ENCODE peak calls at places on chromosome 11, in ten cellular contexts. Z, G, N, R, A, T, Q, W, H and S are unnamed samples.
A peak's percentile ranks its signal among the peaks of the same experiment; 100 is the strongest.

GRCh38 chr11:100396281-100396680 is 290.8 kb upstream of the ARHGAP42 start:
- DNase-seq in Z (no peak), G (no peak), N (no peak), R (no peak), A (no peak), T (no peak), Q (no peak), W (no peak), H (no peak), S (no peak)

GRCh38 chr11:6635082-6635932 is 16.1 kb upstream of the TPP1 start:
- DNase-seq in Z (no peak), G (peak; percentile 36), N (no peak), R (peak; percentile 81), A (no peak), T (peak; percentile 81), Q (no peak), W (no peak), H (peak; percentile 29), S (no peak)

GRCh38 chr11:65912840-65913239 is 6.0 kb downstream of the C11orf68 start:
- DNase-seq in Z (no peak), G (peak; percentile 87), N (peak; percentile 75), R (peak; percentile 83), A (no peak), T (no peak), Q (no peak), W (peak; percentile 85), H (peak; percentile 68), S (no peak)

GRCh38 chr11:126547691-126548090 is 192.2 kb downstream of the ST3GAL4 start:
- DNase-seq in Z (no peak), G (no peak), N (peak; percentile 6), R (no peak), A (no peak), T (no peak), Q (no peak), W (no peak), H (peak; percentile 36), S (no peak)

GRCh38 chr11:93393386-93393785 is 62.8 kb downstream of the DEUP1 start:
- DNase-seq in Z (no peak), G (no peak), N (no peak), R (no peak), A (no peak), T (no peak), Q (no peak), W (no peak), H (no peak), S (no peak)

GRCh38 chr11:3056296-3057068 is 741 bp downstream of the CARS1 start:
- DNase-seq in Z (no peak), G (peak; percentile 17), N (no peak), R (no peak), A (peak; percentile 83), T (no peak), Q (no peak), W (no peak), H (peak; percentile 30), S (peak; percentile 70)

GRCh38 chr11:100932474-100933100 is 197.0 kb downstream of the PGR start:
- DNase-seq in Z (no peak), G (peak; percentile 66), N (peak; percentile 27), R (peak; percentile 57), A (no peak), T (no peak), Q (no peak), W (no peak), H (peak; percentile 34), S (no peak)

GRCh38 chr11:116109228-116109627 is 605.0 kb upstream of the CADM1 start:
- DNase-seq in Z (no peak), G (no peak), N (peak; percentile 84), R (peak; percentile 29), A (no peak), T (no peak), Q (peak; percentile 53), W (no peak), H (peak; percentile 4), S (no peak)

GRCh38 chr11:125358254-125358840 is 137.7 kb downstream of the FEZ1 start:
- DNase-seq in Z (no peak), G (peak; percentile 39), N (peak; percentile 70), R (peak; percentile 31), A (no peak), T (no peak), Q (no peak), W (no peak), H (peak; percentile 11), S (no peak)

GRCh38 chr11:125357551-125357950 is 138.5 kb downstream of the FEZ1 start:
- DNase-seq in Z (no peak), G (no peak), N (peak; percentile 57), R (no peak), A (no peak), T (no peak), Q (no peak), W (no peak), H (no peak), S (no peak)

GRCh38 chr11:125360066-125360465 is 136.0 kb downstream of the FEZ1 start:
- DNase-seq in Z (no peak), G (no peak), N (no peak), R (no peak), A (no peak), T (no peak), Q (no peak), W (no peak), H (no peak), S (no peak)

GRCh38 chr11:125359130-125359529 is 136.9 kb downstream of the FEZ1 start:
- DNase-seq in Z (no peak), G (no peak), N (no peak), R (no peak), A (no peak), T (no peak), Q (no peak), W (no peak), H (no peak), S (no peak)

DNA sequence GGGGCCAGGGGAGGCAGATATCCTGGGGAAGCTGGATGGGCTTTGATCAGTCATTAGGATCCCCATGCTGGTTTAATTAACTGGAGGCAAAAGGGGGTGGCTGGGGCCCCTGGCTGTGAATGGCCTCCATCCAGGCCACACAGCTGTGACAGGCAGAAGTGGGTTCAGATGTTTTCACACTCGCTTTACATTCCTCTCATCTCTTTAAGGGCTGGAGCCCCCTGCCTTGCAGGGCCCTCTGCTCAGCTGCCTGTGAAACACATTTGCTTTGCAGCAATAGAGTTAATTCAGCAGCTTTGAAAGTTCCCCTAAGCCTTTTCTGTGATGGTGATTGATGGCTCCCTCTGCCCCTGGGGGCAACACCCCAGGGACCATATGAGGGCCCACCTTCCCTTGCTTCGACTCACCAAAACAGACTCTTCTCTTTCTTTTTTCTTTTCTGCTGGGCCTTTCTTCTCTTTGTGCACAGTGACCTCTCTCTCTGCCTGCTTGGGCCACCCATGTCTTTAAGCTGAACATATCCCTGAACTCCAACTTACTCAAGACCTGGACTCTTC is 139.3 kb downstream of the FEZ1 start:
- DNase-seq in Z (no peak), G (no peak), N (no peak), R (no peak), A (no peak), T (no peak), Q (no peak), W (no peak), H (no peak), S (no peak)
- TF ChIP-seq CTCF in Z (no peak), G (no peak), N (no peak), R (no peak), A (no peak), T (no peak), Q (no peak), W (no peak), H (no peak), S (no peak)

GRCh38 chr11:36376315-36376887 is 80.3 kb downstream of the PRR5L start:
- DNase-seq in Z (peak; percentile 72), G (peak; percentile 13), N (peak; percentile 62), R (peak; percentile 19), A (peak; percentile 60), T (peak; percentile 46), Q (no peak), W (no peak), H (peak; percentile 34), S (peak; percentile 37)

GRCh38 chr11:36375348-36376314 is 79.5 kb downstream of the PRR5L start:
- DNase-seq in Z (no peak), G (no peak), N (peak; percentile 41), R (no peak), A (no peak), T (no peak), Q (no peak), W (no peak), H (no peak), S (no peak)

GRCh38 chr11:36374726-36375125 is 78.6 kb downstream of the PRR5L start:
- DNase-seq in Z (no peak), G (no peak), N (no peak), R (no peak), A (no peak), T (no peak), Q (no peak), W (no peak), H (no peak), S (no peak)

GRCh38 chr11:36377759-36378553 is 81.9 kb downstream of the PRR5L start:
- DNase-seq in Z (no peak), G (no peak), N (no peak), R (no peak), A (no peak), T (no peak), Q (no peak), W (no peak), H (no peak), S (peak; percentile 23)

GRCh38 chr11:36376888-36377758 is 81.0 kb downstream of the PRR5L start:
- DNase-seq in Z (peak; percentile 74), G (peak; percentile 18), N (peak; percentile 63), R (peak; percentile 41), A (peak; percentile 60), T (peak; percentile 43), Q (no peak), W (no peak), H (peak; percentile 45), S (peak; percentile 70)
- TF ChIP-seq CTCF in Z (peak; percentile 60), G (peak; percentile 46), N (peak; percentile 51), R (peak; percentile 48), A (peak; percentile 40), T (peak; percentile 40), Q (peak; percentile 14), W (peak; percentile 84), H (peak; percentile 59), S (peak; percentile 67)

DNA sequence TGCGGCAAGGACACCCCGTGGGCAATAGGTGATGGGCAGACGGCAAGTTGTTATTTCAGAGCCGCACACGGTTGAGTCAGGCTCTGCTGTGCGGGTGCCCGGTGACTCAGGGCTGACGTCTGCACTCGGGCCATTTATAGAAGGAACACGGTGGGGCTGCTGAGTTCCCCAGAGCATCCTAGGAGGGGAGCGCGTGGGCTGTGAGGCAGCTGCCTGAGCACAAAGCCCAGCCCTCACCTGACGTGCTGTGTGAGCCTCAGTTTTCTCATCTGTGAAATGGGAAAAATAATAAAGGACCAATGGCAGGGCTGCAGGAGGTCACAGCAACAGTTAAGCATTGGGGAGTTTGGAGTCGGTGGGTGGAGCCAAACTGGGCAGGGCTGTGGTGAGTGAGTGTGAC is 11.3 kb upstream of the RHOD start:
- DNase-seq in Z (no peak), G (peak; percentile 80), N (peak; percentile 95), R (peak; percentile 96), A (no peak), T (no peak), Q (no peak), W (peak; percentile 88), H (peak; percentile 62), S (no peak)
- TF ChIP-seq CTCF in Z (no peak), G (no peak), N (no peak), R (no peak), A (no peak), T (no peak), Q (no peak), W (peak; percentile 38), H (no peak), S (no peak)

GRCh38 chr11:9796854-9797253 is 133.0 kb downstream of the SWAP70 start:
- DNase-seq in Z (no peak), G (peak; percentile 77), N (no peak), R (peak; percentile 70), A (no peak), T (no peak), Q (no peak), W (no peak), H (peak; percentile 92), S (no peak)

GRCh38 chr11:9796276-9796675 is 132.4 kb downstream of the SWAP70 start:
- DNase-seq in Z (no peak), G (no peak), N (no peak), R (no peak), A (no peak), T (no peak), Q (no peak), W (no peak), H (peak; percentile 84), S (no peak)

GRCh38 chr11:9802291-9802861 is 138.5 kb downstream of the SWAP70 start:
- DNase-seq in Z (no peak), G (peak; percentile 93), N (peak; percentile 91), R (peak; percentile 85), A (no peak), T (no peak), Q (no peak), W (no peak), H (peak; percentile 99), S (no peak)

GRCh38 chr11:9797300-9797699 is 133.4 kb downstream of the SWAP70 start:
- DNase-seq in Z (no peak), G (peak; percentile 40), N (no peak), R (no peak), A (no peak), T (no peak), Q (no peak), W (no peak), H (peak; percentile 43), S (no peak)

GRCh38 chr11:9799901-9800300 is 136.0 kb downstream of the SWAP70 start:
- DNase-seq in Z (no peak), G (peak; percentile 56), N (peak; percentile 28), R (no peak), A (no peak), T (no peak), Q (no peak), W (no peak), H (peak; percentile 75), S (no peak)
- TF ChIP-seq CTCF in Z (no peak), G (no peak), N (no peak), R (no peak), A (no peak), T (no peak), Q (no peak), W (no peak), H (no peak), S (no peak)